ENCODE peak calls at places on chromosome 14, in four cellular contexts. P is IMR-90, K is psoas muscle, S is body of pancreas. I is an unnamed sample.

GRCh38 chr14:32473476-32473875 is 144.4 kb downstream of the AKAP6 start:
- DNase-seq in P (no peak), K (peak), S (peak), I (no peak)

GRCh38 chr14:61476737-61477410 is 155.5 kb downstream of the PRKCH start:
- DNase-seq in P (peak), K (no peak), S (no peak), I (peak)

GRCh38 chr14:71175491-71175890 is 268.2 kb downstream of the PCNX1 start:
- DNase-seq in P (no peak), K (no peak), S (peak), I (no peak)

GRCh38 chr14:56170028-56170427 is 51.8 kb downstream of the PELI2 start:
- DNase-seq in P (peak), K (no peak), S (no peak), I (no peak)

GRCh38 chr14:27002179-27002578 is 404.3 kb upstream of the NOVA1 start:
- DNase-seq in P (no peak), K (no peak), S (no peak), I (no peak)

GRCh38 chr14:49306152-49306751 is 279.9 kb downstream of the RPS29 start:
- DNase-seq in P (peak), K (no peak), S (no peak), I (no peak)

GRCh38 chr14:30961330-30961729 is 64.1 kb upstream of the AP4S1 start:
- DNase-seq in P (no peak), K (no peak), S (no peak), I (no peak)

GRCh38 chr14:56120091-56120632 is 2.0 kb downstream of the PELI2 start:
- DNase-seq in P (peak), K (no peak), S (peak), I (no peak)

GRCh38 chr14:21093769-21094681 is 4.4 kb downstream of the ZNF219 start:
- DNase-seq in P (no peak), K (no peak), S (no peak), I (no peak)

GRCh38 chr14:36424478-36425102 is 95.4 kb downstream of the NKX2-1 start:
- DNase-seq in P (no peak), K (no peak), S (no peak), I (no peak)

GRCh38 chr14:19851365-19851764 is 23.6 kb upstream of the OR4K2 start:
- DNase-seq in P (no peak), K (no peak), S (no peak), I (no peak)

GRCh38 chr14:70567791-70568190 is 32.7 kb downstream of the MED6 start:
- DNase-seq in P (peak), K (no peak), S (no peak), I (peak)

GRCh38 chr14:57136669-57137068 is 132.0 kb downstream of the EXOC5 start:
- DNase-seq in P (no peak), K (peak), S (no peak), I (no peak)

GRCh38 chr14:95533822-95534221 is 1.0 kb upstream of the GLRX5 start:
- DNase-seq in P (no peak), K (peak), S (no peak), I (no peak)

GRCh38 chr14:49240383-49240782 is 345.8 kb downstream of the RPS29 start:
- DNase-seq in P (no peak), K (no peak), S (no peak), I (no peak)

GRCh38 chr14:89589400-89590128 is 172.5 kb upstream of the FOXN3 start:
- DNase-seq in P (no peak), K (no peak), S (no peak), I (no peak)

GRCh38 chr14:105475916-105476845 is 1.6 kb downstream of the CRIP2 start:
- DNase-seq in P (peak), K (peak), S (peak), I (no peak)

GRCh38 chr14:69314327-69314726 is 54.4 kb downstream of the GALNT16 start:
- DNase-seq in P (no peak), K (no peak), S (no peak), I (no peak)

GRCh38 chr14:89504602-89505320 is 87.7 kb upstream of the FOXN3 start:
- DNase-seq in P (peak), K (no peak), S (no peak), I (no peak)

GRCh38 chr14:23443411-23443812 is 8.0 kb upstream of the MYH7 start:
- DNase-seq in P (no peak), K (no peak), S (no peak), I (no peak)

DNA sequence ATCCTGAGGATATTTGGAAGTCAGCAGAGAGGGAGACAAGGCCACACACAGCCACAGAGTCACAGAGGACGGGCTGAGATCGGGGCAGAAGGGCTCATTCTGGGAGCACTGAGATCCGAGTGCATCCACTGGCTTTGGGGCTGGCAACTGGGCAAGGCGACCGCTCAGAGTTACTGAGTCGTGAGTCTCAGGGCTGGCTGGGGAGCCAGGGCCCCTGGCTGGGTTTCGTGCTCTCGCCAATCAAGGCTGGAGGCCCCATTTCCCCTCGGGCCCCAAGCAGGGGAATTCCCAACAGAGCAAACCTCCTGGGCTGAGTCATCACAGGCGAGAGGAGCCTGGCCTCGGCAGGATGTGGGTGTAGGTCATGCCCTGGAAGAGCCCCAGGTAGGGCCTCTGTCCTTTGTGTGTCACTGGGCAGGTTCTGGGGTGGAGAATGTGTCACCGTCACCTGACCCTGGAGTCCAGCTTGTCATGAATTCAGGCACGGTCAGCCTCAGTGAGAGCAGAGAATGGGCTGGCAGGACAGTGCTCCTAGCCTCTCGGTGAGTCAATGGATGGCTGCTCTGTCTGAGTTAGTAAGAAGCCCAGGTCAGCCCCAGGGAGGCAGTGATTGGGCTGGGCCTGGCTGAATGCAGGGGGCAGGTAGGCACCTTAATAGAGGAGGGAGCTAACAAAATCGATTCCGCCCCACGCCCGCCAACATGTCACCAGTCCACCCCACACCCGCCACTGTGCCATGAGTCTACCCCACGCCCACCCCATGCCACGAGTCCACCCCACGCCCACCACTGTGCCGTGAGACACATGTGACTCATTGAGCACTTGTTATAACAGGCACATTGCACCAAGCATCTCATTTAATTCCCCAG is 16.9 kb downstream of the ASB2 start:
- DNase-seq in P (peak), K (peak), S (peak), I (peak)
- TF ChIP-seq CTCF in P (no peak), K (no peak), S (no peak), I (no peak)

GRCh38 chr14:52692248-52692962 is 3.0 kb downstream of the ERO1A start:
- DNase-seq in P (peak), K (no peak), S (no peak), I (no peak)

GRCh38 chr14:52693004-52693403 is 2.4 kb downstream of the ERO1A start:
- DNase-seq in P (no peak), K (no peak), S (no peak), I (no peak)

GRCh38 chr14:52695481-52696091 is at the start of gene ERO1A:
- DNase-seq in P (peak), K (peak), S (peak), I (peak)

GRCh38 chr14:52694761-52695480 is 437 bp downstream of the ERO1A start:
- DNase-seq in P (peak), K (no peak), S (peak), I (no peak)

GRCh38 chr14:52693532-52693931 is 1.8 kb downstream of the ERO1A start:
- DNase-seq in P (no peak), K (no peak), S (no peak), I (no peak)
- H3K27ac ChIP-seq in P (no peak), K (no peak), S (peak), I (no peak)

GRCh38 chr14:103519837-103520212 is 2.8 kb downstream of the CKB start:
- DNase-seq in P (no peak), K (peak), S (peak), I (no peak)
- H3K4me3 ChIP-seq in P (no peak), K (no peak), S (no peak), I (no peak)

DNA sequence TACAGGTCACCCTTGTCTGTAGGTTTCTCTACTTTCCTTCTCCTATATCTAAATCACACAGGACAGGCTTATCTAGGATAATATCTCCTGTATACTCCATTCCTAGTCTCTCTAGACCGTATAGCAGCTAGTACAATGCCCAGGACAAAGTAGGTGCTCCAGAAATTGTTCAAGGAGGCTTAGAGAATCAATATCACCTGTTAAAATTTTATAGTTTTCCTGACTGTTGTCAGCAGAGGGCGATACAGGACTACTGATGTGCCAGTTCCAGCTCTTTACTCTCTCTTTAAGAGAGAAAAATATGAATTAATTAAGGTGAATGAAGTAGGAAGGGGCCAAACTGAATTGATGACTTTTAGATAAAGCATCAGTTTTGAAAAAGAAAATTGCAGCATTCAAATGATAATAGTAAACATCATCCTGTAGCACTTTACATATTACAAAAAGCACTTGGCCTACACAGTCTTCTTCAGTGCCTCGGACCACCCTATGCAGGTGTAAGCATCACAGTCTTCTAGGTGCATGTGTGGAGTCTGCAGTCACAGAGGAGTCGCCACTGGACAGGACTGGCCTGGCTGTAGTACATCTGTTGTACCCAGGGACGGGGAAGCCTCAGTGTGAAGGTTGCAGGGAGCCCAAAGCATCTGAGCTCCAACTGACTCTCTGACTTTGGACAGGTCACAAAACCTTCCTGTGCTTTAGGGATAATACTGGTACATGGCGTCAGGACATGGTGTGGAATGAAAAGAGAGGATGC is 61.9 kb upstream of the MAX start:
- DNase-seq in P (peak), K (no peak), S (peak), I (no peak)
- TF ChIP-seq CTCF in P (peak), K (peak), S (peak), I (peak)

DNA sequence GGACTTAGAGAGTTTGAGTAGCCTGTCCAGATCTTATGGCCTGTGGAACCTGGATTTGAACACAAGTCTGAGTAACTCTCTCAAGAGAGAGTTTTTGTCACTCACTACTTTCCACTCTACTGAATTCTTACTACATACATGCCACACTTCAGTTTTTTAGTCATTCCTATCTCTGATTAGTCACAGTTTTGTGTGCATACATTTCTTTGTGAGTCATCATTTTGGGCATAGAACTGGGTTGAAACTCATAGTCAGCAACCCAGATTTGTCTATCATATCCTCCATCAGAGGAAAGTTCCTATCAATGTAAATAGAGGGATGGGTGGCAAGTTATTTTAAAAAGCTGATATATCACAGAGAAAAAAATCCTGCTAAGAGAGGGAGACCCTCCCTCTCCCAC is 42.9 kb downstream of the FLRT2 start:
- DNase-seq in P (peak), K (no peak), S (no peak), I (peak)
- H3K27ac ChIP-seq in P (peak), K (peak), S (no peak), I (no peak)

DNA sequence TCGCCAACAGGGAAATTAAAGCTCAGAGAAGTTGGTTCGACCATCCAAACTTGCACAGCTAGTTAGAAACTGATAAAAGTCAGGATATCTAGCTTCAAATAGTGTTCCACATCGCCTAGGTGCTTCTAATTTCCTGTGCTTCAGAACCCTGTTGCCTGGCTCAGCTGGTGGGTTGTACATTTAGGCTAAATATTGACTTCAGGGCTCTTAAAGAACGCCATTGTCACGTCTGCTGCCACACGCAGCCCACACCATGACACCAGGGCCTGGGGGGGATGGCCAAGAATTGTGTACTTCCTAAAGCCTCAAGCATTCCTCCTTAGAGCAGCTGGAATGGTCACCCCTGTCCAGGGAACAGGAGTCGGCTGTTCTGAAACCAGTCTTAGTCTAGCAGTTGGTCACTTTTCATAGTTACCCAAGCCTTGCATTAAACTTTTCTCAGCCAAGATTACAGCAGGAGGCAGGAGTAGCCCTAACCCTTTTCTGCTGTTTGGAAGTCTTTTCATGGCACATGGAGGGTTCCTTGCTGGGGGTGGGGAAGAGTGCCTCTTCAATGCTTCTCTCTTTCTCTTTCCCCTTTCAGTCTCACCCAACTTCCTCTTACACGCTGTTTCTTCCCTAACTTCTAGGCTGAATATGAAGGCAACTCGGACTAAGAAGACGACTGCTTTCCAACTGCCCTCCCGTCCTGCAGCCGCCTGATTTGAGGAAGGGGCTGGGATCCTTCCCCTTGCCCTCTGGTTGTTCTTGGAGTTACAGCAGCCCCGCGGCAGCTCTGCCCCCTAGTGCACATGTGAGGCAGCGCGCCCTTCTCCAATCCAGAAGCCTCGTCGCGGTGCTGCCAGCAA is 17.1 kb downstream of the FOS start:
- DNase-seq in P (peak), K (peak), S (peak), I (no peak)
- H3K4me3 ChIP-seq in P (peak), K (peak), S (no peak), I (peak)

GRCh38 chr14:68141531-68142088 is 322.0 kb downstream of the RAD51B start:
- DNase-seq in P (peak), K (no peak), S (no peak), I (no peak)

GRCh38 chr14:68143341-68143807 is 323.8 kb downstream of the RAD51B start:
- DNase-seq in P (peak), K (peak), S (peak), I (no peak)

GRCh38 chr14:68145539-68145938 is 326.0 kb downstream of the RAD51B start:
- DNase-seq in P (peak), K (no peak), S (no peak), I (no peak)

GRCh38 chr14:68145036-68145435 is 325.5 kb downstream of the RAD51B start:
- DNase-seq in P (no peak), K (no peak), S (peak), I (no peak)

DNA sequence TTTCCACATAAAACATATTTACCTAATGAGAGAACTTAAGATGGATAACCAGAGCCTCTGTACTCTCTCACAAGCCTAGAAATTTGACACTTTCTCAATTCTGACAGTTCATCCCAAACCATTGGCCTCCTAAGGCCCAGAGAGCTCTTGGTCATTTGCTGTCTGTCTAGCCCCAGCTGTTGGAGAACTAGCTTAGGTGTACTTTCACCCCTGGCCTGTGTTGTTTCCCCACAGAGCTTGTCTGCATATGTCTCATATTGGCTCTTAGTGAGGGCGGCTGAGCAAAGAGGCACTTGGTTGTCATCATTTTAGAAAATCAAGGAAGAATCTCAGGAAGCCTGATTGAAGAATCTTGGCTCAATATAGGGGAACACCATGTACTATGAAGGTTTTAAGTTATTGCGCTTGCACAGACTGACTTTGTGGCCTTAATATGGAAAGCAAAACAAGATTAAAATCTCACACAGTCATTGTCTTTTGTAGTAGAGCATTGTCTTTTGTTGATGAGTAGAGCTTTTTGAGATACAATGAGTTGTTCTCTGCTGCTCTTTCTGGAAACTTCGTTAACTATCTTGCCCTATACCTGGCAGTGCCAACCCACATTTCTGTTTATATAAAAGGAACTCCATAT is 324.6 kb downstream of the RAD51B start:
- DNase-seq in P (peak), K (peak), S (peak), I (no peak)
- TF ChIP-seq CTCF in P (no peak), K (no peak), S (no peak), I (no peak)